ENCODE peak calls at places on chromosome 9, in four cellular contexts. N, M, X and L are unnamed samples.

GRCh38 chr9:35733109-35733541 is 659 bp downstream of the CREB3 start:
- DNase-seq in N (no peak), M (no peak), X (peak), L (peak)

GRCh38 chr9:78144663-78145377 is 91.1 kb upstream of the CEP78 start:
- DNase-seq in N (no peak), M (no peak), X (no peak), L (no peak)

GRCh38 chr9:19511694-19512093 is 102.9 kb downstream of the ACER2 start:
- DNase-seq in N (no peak), M (no peak), X (no peak), L (no peak)

GRCh38 chr9:111957856-111958631 is 61.4 kb downstream of the UGCG start:
- DNase-seq in N (peak), M (no peak), X (peak), L (no peak)

GRCh38 chr9:8863064-8863463 is 1063.5 kb upstream of the DMAC1 start:
- DNase-seq in N (no peak), M (no peak), X (no peak), L (no peak)

GRCh38 chr9:124469011-124469832 is 19.0 kb downstream of the ADGRD2 start:
- DNase-seq in N (no peak), M (no peak), X (no peak), L (peak)

GRCh38 chr9:135214706-135215105 is 127.2 kb downstream of the OLFM1 start:
- DNase-seq in N (no peak), M (no peak), X (no peak), L (peak)

GRCh38 chr9:21334603-21334968 is 618 bp downstream of the KLHL9 start:
- DNase-seq in N (no peak), M (no peak), X (no peak), L (no peak)

GRCh38 chr9:115117999-115118470 is at the start of gene TNC:
- DNase-seq in N (no peak), M (no peak), X (no peak), L (peak)

GRCh38 chr9:134390537-134390936 is 64.3 kb downstream of the RXRA start:
- DNase-seq in N (peak), M (no peak), X (peak), L (no peak)

GRCh38 chr9:4973246-4973645 is 11.8 kb upstream of the JAK2 start:
- DNase-seq in N (no peak), M (no peak), X (no peak), L (no peak)

GRCh38 chr9:136385015-136385414 is 11.5 kb upstream of the CARD9 start:
- DNase-seq in N (no peak), M (no peak), X (peak), L (no peak)

GRCh38 chr9:34664281-34665108 is 2.0 kb upstream of the CCL27 start:
- DNase-seq in N (peak), M (no peak), X (peak), L (peak)

GRCh38 chr9:114235113-114235589 is 79.8 kb downstream of the COL27A1 start:
- DNase-seq in N (no peak), M (no peak), X (no peak), L (no peak)

GRCh38 chr9:136198605-136199083 is 6.3 kb downstream of the LHX3 start:
- DNase-seq in N (no peak), M (no peak), X (no peak), L (no peak)

GRCh38 chr9:6658628-6659353 is 13.3 kb upstream of the GLDC start:
- DNase-seq in N (no peak), M (no peak), X (no peak), L (no peak)

GRCh38 chr9:133163559-133164208 is at the start of gene GBGT1:
- DNase-seq in N (peak), M (no peak), X (no peak), L (peak)

GRCh38 chr9:70607329-70607728 is 192.9 kb upstream of the KLF9 start:
- DNase-seq in N (no peak), M (no peak), X (no peak), L (no peak)

GRCh38 chr9:105437704-105438103 is 10.1 kb upstream of the FSD1L start:
- DNase-seq in N (no peak), M (no peak), X (no peak), L (no peak)

GRCh38 chr9:13707635-13708410 is 428.3 kb upstream of the MPDZ start:
- DNase-seq in N (no peak), M (no peak), X (no peak), L (no peak)

GRCh38 chr9:76901801-76902200 is 4.1 kb downstream of the PRUNE2 start:
- DNase-seq in N (no peak), M (no peak), X (no peak), L (no peak)

GRCh38 chr9:21027295-21027694 is 4.1 kb downstream of the HACD4 start:
- DNase-seq in N (no peak), M (no peak), X (no peak), L (no peak)

GRCh38 chr9:125674981-125675973 is 31.7 kb downstream of the MAPKAP1 start:
- DNase-seq in N (no peak), M (no peak), X (no peak), L (no peak)

GRCh38 chr9:33198163-33198562 is 31.0 kb upstream of the B4GALT1 start:
- DNase-seq in N (no peak), M (no peak), X (no peak), L (peak)
- H3K27ac ChIP-seq in N (no peak), M (peak), X (no peak), L (peak)

DNA sequence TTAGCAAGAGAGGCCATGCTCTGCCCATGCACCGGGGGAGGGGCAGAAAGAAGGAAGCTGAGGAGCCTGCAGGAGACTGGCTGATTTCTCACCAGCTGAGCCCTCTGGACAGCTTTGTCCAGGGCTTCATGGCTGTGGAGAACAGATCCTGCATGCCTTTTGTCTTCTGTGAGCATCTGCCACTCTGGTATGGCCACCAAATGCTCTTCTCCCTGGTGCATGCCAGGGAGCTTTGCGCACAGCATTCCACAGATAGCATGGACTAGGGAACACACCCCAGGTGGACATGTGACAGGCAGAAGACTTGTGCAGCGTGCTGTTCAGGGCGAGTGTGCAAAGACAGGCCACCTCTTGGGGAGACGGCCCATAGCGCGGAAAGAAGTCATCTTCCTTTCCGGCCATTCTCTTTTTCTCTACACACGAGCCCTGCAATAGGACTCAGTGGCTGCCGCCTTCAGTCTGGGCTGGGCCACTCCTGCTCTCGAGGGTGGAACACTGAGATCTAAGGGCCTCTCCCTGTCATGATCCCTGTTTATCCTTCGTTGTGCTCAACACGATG is 56.7 kb downstream of the GADD45G start:
- DNase-seq in N (no peak), M (no peak), X (no peak), L (no peak)
- H3K27ac ChIP-seq in N (no peak), M (peak), X (no peak), L (no peak)

GRCh38 chr9:27602107-27602836 is 29.0 kb upstream of the C9orf72 start:
- DNase-seq in N (no peak), M (no peak), X (no peak), L (no peak)
- H3K27ac ChIP-seq in N (no peak), M (no peak), X (no peak), L (no peak)

GRCh38 chr9:71793386-71794105 is 25.2 kb upstream of the CEMIP2 start:
- DNase-seq in N (no peak), M (no peak), X (no peak), L (no peak)
- H3K27ac ChIP-seq in N (peak), M (no peak), X (peak), L (no peak)

GRCh38 chr9:128096614-128097013 is 28.6 kb downstream of the SLC25A25 start:
- DNase-seq in N (no peak), M (no peak), X (no peak), L (no peak)
- H3K27ac ChIP-seq in N (no peak), M (peak), X (no peak), L (no peak)

GRCh38 chr9:128771745-128772519 is at the start of gene ZER1:
- DNase-seq in N (peak), M (peak), X (peak), L (peak)

GRCh38 chr9:128770286-128770685 is 1.4 kb downstream of the ZER1 start:
- DNase-seq in N (no peak), M (no peak), X (no peak), L (no peak)

GRCh38 chr9:128773049-128773448 is 1.3 kb upstream of the ZER1 start:
- DNase-seq in N (no peak), M (no peak), X (no peak), L (no peak)

GRCh38 chr9:128768581-128768980 is 3.1 kb downstream of the ZER1 start:
- DNase-seq in N (no peak), M (no peak), X (no peak), L (peak)

DNA sequence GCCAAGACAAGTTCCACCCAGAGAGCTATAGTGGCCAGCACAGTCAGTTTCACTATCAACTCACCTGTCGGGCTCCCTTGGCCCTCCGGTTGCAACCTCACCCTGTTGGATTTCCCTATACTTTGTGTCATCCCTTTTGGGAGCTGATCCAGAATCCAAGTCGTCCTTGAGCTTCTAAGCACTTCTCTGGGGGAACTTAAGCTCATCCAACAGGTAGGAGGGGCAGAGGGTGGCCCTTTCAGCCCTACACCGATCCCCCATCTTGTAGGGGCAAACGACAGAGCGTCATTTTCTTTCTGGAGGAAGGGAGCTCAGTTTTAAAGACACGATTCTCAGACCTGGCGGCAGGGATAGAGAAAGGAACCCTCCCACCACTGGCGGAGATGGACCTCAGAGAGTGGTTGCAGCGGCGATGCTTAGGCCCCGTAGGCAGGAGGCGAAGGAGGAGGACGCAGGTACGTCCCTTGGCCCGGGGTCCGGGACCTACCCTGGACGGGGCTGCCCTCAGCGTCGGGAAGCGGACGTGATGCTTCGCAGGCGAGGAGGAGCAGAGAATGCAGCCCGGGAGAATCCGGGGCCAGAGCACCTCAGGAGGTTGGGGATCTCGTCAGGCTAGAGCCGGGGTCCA is 519 bp downstream of the ZER1 start:
- DNase-seq in N (no peak), M (no peak), X (peak), L (no peak)
- H3K27ac ChIP-seq in N (peak), M (peak), X (peak), L (no peak)